ENCODE peak calls at places on chromosomes 3 and 15, in nine cellular contexts. One of them, this sample, is unnamed.

GRCh38 chr3:194031867-194032635 is 103.9 kb upstream of the HES1 start:
- DNase-seq in RPMI7951: peak
- DNase-seq in omental fat pad: no peak
- DNase-seq in H4: no peak
- DNase-seq in A172: no peak
- DNase-seq in WTC11: no peak
- DNase-seq in stimulated activated CD8-positive, alpha-beta memory T cell treated with anti-CD3 and anti-CD28 coated beads, Interleukin-15, amount 100 ng/mL, for 24 hours: no peak
- DNase-seq in activated T-helper 1 cell treated with anti-CD3 and anti-CD28 coated beads, Interleukin-2, amount 50 U/mL, for 16 hours: no peak
- DNase-seq in CD14-positive monocyte: no peak
- DNase-seq in this sample: no peak

GRCh38 chr3:109430911-109431563 is 93.7 kb upstream of the DPPA4 start:
- DNase-seq in RPMI7951: no peak
- DNase-seq in omental fat pad: no peak
- DNase-seq in H4: no peak
- DNase-seq in A172: no peak
- DNase-seq in WTC11: no peak
- DNase-seq in stimulated activated CD8-positive, alpha-beta memory T cell treated with anti-CD3 and anti-CD28 coated beads, Interleukin-15, amount 100 ng/mL, for 24 hours: no peak
- DNase-seq in activated T-helper 1 cell treated with anti-CD3 and anti-CD28 coated beads, Interleukin-2, amount 50 U/mL, for 16 hours: no peak
- DNase-seq in CD14-positive monocyte: no peak
- DNase-seq in this sample: no peak

GRCh38 chr3:94176886-94177285 is 114.0 kb downstream of the NSUN3 start:
- DNase-seq in RPMI7951: no peak
- DNase-seq in omental fat pad: no peak
- DNase-seq in H4: no peak
- DNase-seq in A172: no peak
- DNase-seq in WTC11: no peak
- DNase-seq in stimulated activated CD8-positive, alpha-beta memory T cell treated with anti-CD3 and anti-CD28 coated beads, Interleukin-15, amount 100 ng/mL, for 24 hours: no peak
- DNase-seq in activated T-helper 1 cell treated with anti-CD3 and anti-CD28 coated beads, Interleukin-2, amount 50 U/mL, for 16 hours: no peak
- DNase-seq in CD14-positive monocyte: no peak
- DNase-seq in this sample: no peak

GRCh38 chr15:71329509-71330260 is 214.4 kb downstream of the THSD4 start:
- DNase-seq in RPMI7951: peak
- DNase-seq in omental fat pad: no peak
- DNase-seq in H4: peak
- DNase-seq in A172: peak
- DNase-seq in WTC11: no peak
- DNase-seq in stimulated activated CD8-positive, alpha-beta memory T cell treated with anti-CD3 and anti-CD28 coated beads, Interleukin-15, amount 100 ng/mL, for 24 hours: no peak
- DNase-seq in activated T-helper 1 cell treated with anti-CD3 and anti-CD28 coated beads, Interleukin-2, amount 50 U/mL, for 16 hours: no peak
- DNase-seq in CD14-positive monocyte: no peak
- DNase-seq in this sample: peak

GRCh38 chr3:78571486-78571885 is 1196.3 kb downstream of the ROBO1 start:
- DNase-seq in RPMI7951: no peak
- DNase-seq in omental fat pad: no peak
- DNase-seq in H4: no peak
- DNase-seq in A172: no peak
- DNase-seq in WTC11: no peak
- DNase-seq in stimulated activated CD8-positive, alpha-beta memory T cell treated with anti-CD3 and anti-CD28 coated beads, Interleukin-15, amount 100 ng/mL, for 24 hours: no peak
- DNase-seq in activated T-helper 1 cell treated with anti-CD3 and anti-CD28 coated beads, Interleukin-2, amount 50 U/mL, for 16 hours: no peak
- DNase-seq in CD14-positive monocyte: no peak
- DNase-seq in this sample: no peak

GRCh38 chr15:99999282-100000070 is 266.2 kb upstream of the LYSMD4 start:
- DNase-seq in RPMI7951: no peak
- DNase-seq in omental fat pad: no peak
- DNase-seq in H4: no peak
- DNase-seq in A172: no peak
- DNase-seq in WTC11: no peak
- DNase-seq in stimulated activated CD8-positive, alpha-beta memory T cell treated with anti-CD3 and anti-CD28 coated beads, Interleukin-15, amount 100 ng/mL, for 24 hours: no peak
- DNase-seq in activated T-helper 1 cell treated with anti-CD3 and anti-CD28 coated beads, Interleukin-2, amount 50 U/mL, for 16 hours: no peak
- DNase-seq in CD14-positive monocyte: no peak
- DNase-seq in this sample: no peak

GRCh38 chr15:89070197-89071124 is 17.8 kb upstream of the ABHD2 start:
- DNase-seq in RPMI7951: no peak
- DNase-seq in omental fat pad: no peak
- DNase-seq in H4: no peak
- DNase-seq in A172: no peak
- DNase-seq in WTC11: no peak
- DNase-seq in stimulated activated CD8-positive, alpha-beta memory T cell treated with anti-CD3 and anti-CD28 coated beads, Interleukin-15, amount 100 ng/mL, for 24 hours: no peak
- DNase-seq in activated T-helper 1 cell treated with anti-CD3 and anti-CD28 coated beads, Interleukin-2, amount 50 U/mL, for 16 hours: no peak
- DNase-seq in CD14-positive monocyte: no peak
- DNase-seq in this sample: no peak

GRCh38 chr3:168100777-168101492 is 5.2 kb upstream of the GOLIM4 start:
- DNase-seq in RPMI7951: no peak
- DNase-seq in omental fat pad: no peak
- DNase-seq in H4: no peak
- DNase-seq in A172: no peak
- DNase-seq in WTC11: no peak
- DNase-seq in stimulated activated CD8-positive, alpha-beta memory T cell treated with anti-CD3 and anti-CD28 coated beads, Interleukin-15, amount 100 ng/mL, for 24 hours: no peak
- DNase-seq in activated T-helper 1 cell treated with anti-CD3 and anti-CD28 coated beads, Interleukin-2, amount 50 U/mL, for 16 hours: no peak
- DNase-seq in CD14-positive monocyte: no peak
- DNase-seq in this sample: no peak

GRCh38 chr15:31297880-31298456 is 28.7 kb upstream of the KLF13 start:
- DNase-seq in RPMI7951: no peak
- DNase-seq in omental fat pad: no peak
- DNase-seq in H4: no peak
- DNase-seq in A172: no peak
- DNase-seq in WTC11: no peak
- DNase-seq in stimulated activated CD8-positive, alpha-beta memory T cell treated with anti-CD3 and anti-CD28 coated beads, Interleukin-15, amount 100 ng/mL, for 24 hours: no peak
- DNase-seq in activated T-helper 1 cell treated with anti-CD3 and anti-CD28 coated beads, Interleukin-2, amount 50 U/mL, for 16 hours: no peak
- DNase-seq in CD14-positive monocyte: no peak
- DNase-seq in this sample: no peak

This sample was measured in BJ.